ENCODE peak calls at places on chromosomes 4 and X, in four cellular contexts. G is WTC11, M is H1, F is K562. C is an unnamed sample.
A peak's percentile ranks its signal among the peaks of the same experiment; 100 is the strongest.

GRCh38 chrX:40207626-40208025 is 109.9 kb upstream of the BCOR start:
- DNase-seq in G (no peak), M (no peak), F (peak; percentile 44), C (no peak)

GRCh38 chr4:145984563-145984962 is 45.9 kb upstream of the ZNF827 start:
- DNase-seq in G (no peak), M (no peak), F (no peak), C (no peak)

GRCh38 chr4:161850631-161851030 is 313.2 kb downstream of the FSTL5 start:
- DNase-seq in G (no peak), M (no peak), F (no peak), C (no peak)

GRCh38 chrX:154444001-154444754 is at the start of gene FAM50A:
- DNase-seq in G (peak; percentile 37), M (no peak), F (peak; percentile 85), C (peak; percentile 92)

GRCh38 chr4:34732170-34732569 is 1512.1 kb downstream of the ARAP2 start:
- DNase-seq in G (no peak), M (no peak), F (no peak), C (no peak)

GRCh38 chrX:80879916-80880315 is 70.2 kb upstream of the BRWD3 start:
- DNase-seq in G (no peak), M (no peak), F (no peak), C (no peak)

GRCh38 chr4:183478926-183479325 is 25.9 kb upstream of the ING2 start:
- DNase-seq in G (no peak), M (no peak), F (no peak), C (no peak)

GRCh38 chr4:128371004-128371777 is 83.6 kb upstream of the PGRMC2 start:
- DNase-seq in G (no peak), M (no peak), F (no peak), C (no peak)

GRCh38 chr4:143085224-143085623 is 99.5 kb upstream of the USP38 start:
- DNase-seq in G (no peak), M (no peak), F (no peak), C (no peak)

GRCh38 chrX:23931149-23931604 is 23.4 kb downstream of the CXorf58 start:
- DNase-seq in G (no peak), M (no peak), F (no peak), C (no peak)

GRCh38 chrX:8629871-8630270 is 102.1 kb downstream of the ANOS1 start:
- DNase-seq in G (no peak), M (no peak), F (no peak), C (no peak)
- TF ChIP-seq TEAD4 in G (no peak), M (no peak), F (no peak), C (no peak)

GRCh38 chr4:84669201-84669600 is 86.3 kb downstream of the CDS1 start:
- DNase-seq in G (no peak), M (no peak), F (no peak), C (no peak)
- TF ChIP-seq TEAD4 in G (no peak), M (no peak), F (no peak), C (no peak)

GRCh38 chr4:7498406-7499200 is 63.9 kb upstream of the PSAPL1 start:
- DNase-seq in G (no peak), M (no peak), F (no peak), C (no peak)
- TF ChIP-seq TEAD4 in G (no peak), M (no peak), F (no peak), C (no peak)

GRCh38 chr4:1055721-1056590 is 44.5 kb downstream of the FGFRL1 start:
- DNase-seq in G (peak; percentile 59), M (no peak), F (peak; percentile 69), C (peak; percentile 65)
- TF ChIP-seq TEAD4 in G (no peak), M (peak; percentile 2), F (no peak), C (no peak)

DNA sequence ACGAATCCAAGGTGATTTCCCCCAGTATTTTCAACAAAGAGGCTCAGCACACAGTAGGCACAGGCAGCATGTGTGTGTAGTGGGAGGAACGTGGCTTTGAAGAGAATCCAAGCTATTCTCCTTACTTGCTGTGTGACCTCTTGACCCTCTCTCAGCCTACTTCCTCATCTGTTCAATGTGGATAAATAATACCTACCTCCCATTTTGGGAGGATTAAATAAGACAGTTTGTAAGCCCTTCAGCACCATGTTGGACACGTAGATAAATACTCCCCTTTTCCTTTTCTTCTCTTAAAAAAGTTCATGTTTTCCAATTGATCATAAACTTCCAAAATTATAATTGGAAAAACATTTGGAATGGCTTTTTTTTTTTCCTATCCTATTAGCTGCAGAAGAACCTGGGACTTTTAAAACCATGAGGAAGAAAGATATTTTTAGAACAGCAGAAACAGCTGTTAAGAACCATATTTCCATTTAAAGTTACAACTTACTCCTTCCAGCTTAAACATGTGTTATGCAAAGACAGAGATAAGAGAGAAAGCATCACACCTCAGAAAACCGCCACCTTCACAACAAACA is 56.1 kb upstream of the TMEM131L start:
- DNase-seq in G (no peak), M (no peak), F (peak; percentile 92), C (no peak)
- TF ChIP-seq TEAD4 in G (no peak), M (no peak), F (peak; percentile 71), C (no peak)

GRCh38 chr4:83572848-83573247 is 36.9 kb downstream of the GPAT3 start:
- DNase-seq in G (no peak), M (no peak), F (no peak), C (no peak)

GRCh38 chr4:83569967-83570366 is 34.1 kb downstream of the GPAT3 start:
- DNase-seq in G (no peak), M (no peak), F (no peak), C (no peak)

GRCh38 chr4:83569429-83569828 is 33.5 kb downstream of the GPAT3 start:
- DNase-seq in G (no peak), M (no peak), F (no peak), C (no peak)

DNA sequence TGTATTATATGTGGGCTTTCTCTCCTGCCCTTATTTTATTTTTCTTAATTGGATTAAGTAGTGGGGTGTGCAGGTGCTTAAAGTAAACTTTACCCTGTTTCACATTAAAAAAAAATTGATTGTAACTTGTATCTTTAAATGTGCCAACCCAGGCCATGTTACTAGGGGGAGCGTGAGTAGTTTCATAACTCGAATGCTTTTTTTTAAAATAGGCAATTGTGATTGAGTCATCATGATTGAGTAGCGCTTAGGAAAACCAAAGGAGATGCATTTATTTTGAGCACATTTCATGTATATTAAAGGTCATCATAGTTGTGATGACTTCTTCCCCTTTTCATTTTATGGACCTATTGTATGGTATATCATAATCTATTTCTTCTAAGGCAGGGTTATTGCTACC is 32.1 kb downstream of the GPAT3 start:
- DNase-seq in G (no peak), M (no peak), F (no peak), C (no peak)
- TF ChIP-seq TEAD4 in G (no peak), M (no peak), F (no peak), C (no peak)

GRCh38 chr4:38313999-38314561 is 349.9 kb upstream of the KLF3 start:
- DNase-seq in G (no peak), M (no peak), F (peak; percentile 25), C (no peak)

GRCh38 chr4:38313175-38313574 is 350.8 kb upstream of the KLF3 start:
- DNase-seq in G (no peak), M (no peak), F (no peak), C (no peak)

GRCh38 chr4:38315296-38315695 is 348.7 kb upstream of the KLF3 start:
- DNase-seq in G (no peak), M (no peak), F (no peak), C (no peak)

GRCh38 chr4:38316045-38316444 is 348.0 kb upstream of the KLF3 start:
- DNase-seq in G (no peak), M (no peak), F (no peak), C (no peak)

GRCh38 chr4:38314663-38315062 is 349.3 kb upstream of the KLF3 start:
- DNase-seq in G (no peak), M (no peak), F (no peak), C (no peak)
- TF ChIP-seq TEAD4 in G (no peak), M (no peak), F (no peak), C (no peak)

DNA sequence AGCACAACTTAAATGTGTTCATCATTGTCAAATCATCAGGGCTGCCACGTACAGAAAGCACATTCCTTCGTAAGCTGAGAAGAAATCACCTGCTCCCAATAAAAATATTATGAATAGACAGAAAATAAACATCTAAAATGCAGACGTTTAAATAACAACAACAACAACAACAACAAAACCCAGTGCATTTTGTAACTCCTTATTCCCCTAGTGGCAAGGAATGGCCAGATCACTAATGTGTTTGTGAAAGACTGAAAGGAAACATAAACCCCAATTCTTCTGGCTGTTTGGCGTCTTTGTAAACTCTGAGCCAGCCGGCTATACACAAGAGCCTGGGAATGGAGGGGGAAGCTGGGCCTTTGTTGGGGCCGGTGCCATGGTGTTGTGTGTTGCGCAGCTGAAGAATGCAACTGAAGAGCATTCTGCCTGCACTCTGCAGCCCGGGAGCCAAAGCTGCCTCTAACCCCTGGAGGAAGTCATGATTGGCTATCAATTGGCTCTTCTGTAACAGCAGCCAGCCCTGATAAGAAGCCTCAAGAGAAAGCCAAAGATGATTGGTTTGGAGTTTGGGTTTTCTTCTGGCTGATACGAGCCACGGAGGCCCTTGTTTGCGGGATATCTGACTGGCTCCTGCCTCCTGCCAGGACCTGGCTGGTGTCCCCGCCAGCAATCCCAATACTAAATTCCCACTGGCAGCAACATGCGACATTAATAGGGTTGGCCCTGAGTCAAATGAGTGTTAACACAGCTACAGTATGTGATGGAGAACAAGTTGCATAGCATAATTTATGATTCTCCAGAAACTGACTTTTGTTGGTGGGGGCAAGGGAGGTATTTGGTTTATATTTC is 89.7 kb upstream of the TFDP3 start:
- DNase-seq in G (peak; percentile 52), M (peak; percentile 23), F (no peak), C (no peak)
- TF ChIP-seq TEAD4 in G (no peak), M (no peak), F (no peak), C (no peak)

GRCh38 chr4:140755811-140756291 is 334 bp downstream of the TBC1D9 start:
- DNase-seq in G (peak; percentile 53), M (no peak), F (no peak), C (peak; percentile 81)
- TF ChIP-seq TEAD4 in G (no peak), M (no peak), F (no peak), C (no peak)

DNA sequence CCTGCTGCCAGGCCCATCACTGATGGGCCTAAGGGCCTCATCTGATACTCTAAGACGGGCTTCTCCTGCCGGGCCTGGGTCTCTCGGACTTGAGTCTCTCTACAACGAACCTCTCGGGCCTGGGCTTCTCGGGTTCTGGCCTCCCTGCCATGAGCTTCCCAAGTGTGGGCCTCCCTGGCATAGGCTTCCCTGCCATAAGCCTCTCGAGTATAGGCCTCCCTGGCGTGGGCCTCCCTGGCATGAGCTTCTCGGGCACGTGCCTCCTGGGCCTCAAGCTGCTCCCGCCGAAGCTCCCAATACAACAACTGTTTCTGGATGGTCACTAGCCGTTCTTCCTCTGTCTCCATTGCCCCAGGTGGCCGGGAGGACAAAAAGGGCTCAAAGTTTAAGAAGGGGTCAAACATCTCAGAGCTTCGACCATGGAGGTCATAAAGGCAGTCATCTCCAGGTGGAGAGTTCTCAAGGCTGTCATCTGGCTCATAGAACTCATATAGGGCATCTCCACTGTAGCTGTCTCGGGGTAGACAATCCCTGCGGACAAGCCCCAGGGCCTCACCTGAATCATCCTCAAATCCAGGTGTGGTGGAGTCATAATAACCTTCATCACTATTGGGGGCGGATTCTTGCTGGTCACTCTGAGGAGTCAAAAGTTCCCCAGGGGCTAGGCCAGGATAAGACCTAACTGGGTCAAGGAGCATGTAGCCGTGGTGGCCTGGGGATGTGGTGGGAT is 14.1 kb downstream of the AMER1 start:
- DNase-seq in G (no peak), M (no peak), F (no peak), C (no peak)
- TF ChIP-seq TEAD4 in G (no peak), M (no peak), F (no peak), C (no peak)

C was measured in SK-N-SH.